ENCODE peak calls at places on chromosomes 4 and X, in five cellular contexts. J, V, S, A and O are unnamed samples.

GRCh38 chr4:106851686-106852085 is 184.4 kb downstream of the DKK2 start:
- DNase-seq in J (no peak), V (no peak), S (no peak), A (peak), O (no peak)

GRCh38 chrX:8868070-8868795 is 67.0 kb upstream of the FAM9A start:
- DNase-seq in J (peak), V (no peak), S (no peak), A (peak), O (peak)

GRCh38 chrX:95332530-95332929 is 1352.1 kb upstream of the DIAPH2 start:
- DNase-seq in J (no peak), V (no peak), S (no peak), A (no peak), O (no peak)

GRCh38 chr4:130393246-130394041 is 1297.5 kb downstream of the C4orf33 start:
- DNase-seq in J (peak), V (no peak), S (no peak), A (peak), O (peak)

GRCh38 chrX:112211459-112211858 is 128.9 kb upstream of the TRPC5 start:
- DNase-seq in J (no peak), V (no peak), S (no peak), A (no peak), O (peak)

GRCh38 chr4:3145251-3145908 is 70.9 kb downstream of the HTT start:
- DNase-seq in J (peak), V (no peak), S (no peak), A (peak), O (peak)

GRCh38 chr4:48173055-48173991 is 39.3 kb upstream of the TXK start:
- DNase-seq in J (peak), V (no peak), S (peak), A (peak), O (peak)

GRCh38 chrX:25034889-25035288 is 19.1 kb upstream of the ARX start:
- DNase-seq in J (no peak), V (no peak), S (no peak), A (no peak), O (peak)

GRCh38 chr4:125704726-125705125 is 390.0 kb downstream of the FAT4 start:
- DNase-seq in J (no peak), V (no peak), S (no peak), A (peak), O (peak)

GRCh38 chrX:21996872-21997271 is 35.3 kb upstream of the PHEX start:
- DNase-seq in J (peak), V (no peak), S (no peak), A (peak), O (no peak)

GRCh38 chrX:56733459-56734046 is 4.5 kb downstream of the NBDY start:
- DNase-seq in J (peak), V (peak), S (no peak), A (peak), O (peak)

GRCh38 chrX:48003367-48003757 is 427 bp downstream of the ZNF182 start:
- DNase-seq in J (no peak), V (no peak), S (no peak), A (no peak), O (no peak)

GRCh38 chr4:11480683-11481082 is 52.0 kb upstream of the HS3ST1 start:
- DNase-seq in J (no peak), V (peak), S (no peak), A (no peak), O (no peak)

GRCh38 chr4:92501456-92501855 is 197.7 kb downstream of the GRID2 start:
- DNase-seq in J (no peak), V (no peak), S (no peak), A (no peak), O (no peak)

GRCh38 chr4:90419124-90419711 is 292.0 kb downstream of the CCSER1 start:
- DNase-seq in J (peak), V (peak), S (peak), A (peak), O (peak)

GRCh38 chrX:13064599-13065143 is 20.3 kb upstream of the FAM9C start:
- DNase-seq in J (peak), V (no peak), S (no peak), A (peak), O (peak)

GRCh38 chr4:81130569-81130968 is 84.5 kb downstream of the PRKG2 start:
- DNase-seq in J (no peak), V (no peak), S (no peak), A (no peak), O (no peak)

GRCh38 chr4:128228021-128228571 is 59.5 kb downstream of the PGRMC2 start:
- DNase-seq in J (no peak), V (no peak), S (no peak), A (peak), O (peak)

GRCh38 chrX:1221296-1221845 is 8.9 kb upstream of the CRLF2 start:
- DNase-seq in J (no peak), V (no peak), S (no peak), A (no peak), O (no peak)